ENCODE peak calls at places on chromosomes 12 and 14, in five cellular contexts. Q, E, T, K and M are unnamed samples.

GRCh38 chr12:110790301-110790700 is 47.6 kb upstream of the PPP1CC start:
- DNase-seq in T (no peak), E (no peak), K (no peak), Q (no peak), M (no peak)

GRCh38 chr14:86766469-86766868 is 1226.5 kb downstream of the GALC start:
- DNase-seq in E (no peak), K (no peak), T (no peak), Q (no peak), M (no peak)

GRCh38 chr12:43937947-43938346 is 102.1 kb downstream of the TMEM117 start:
- DNase-seq in K (no peak), T (peak), Q (no peak), E (no peak), M (no peak)

GRCh38 chr12:96425321-96425720 is 25.1 kb upstream of the CDK17 start:
- DNase-seq in K (no peak), E (no peak), T (no peak), Q (no peak), M (no peak)

GRCh38 chr14:103721334-103722120 is 5.9 kb downstream of the ZFYVE21 start:
- DNase-seq in E (no peak), T (peak), K (no peak), Q (no peak), M (no peak)

GRCh38 chr12:95789126-95790024 is 1.2 kb downstream of the NTN4 start:
- DNase-seq in E (peak), K (peak), Q (peak), T (peak), M (no peak)

GRCh38 chr14:41873379-41874034 is 266.8 kb downstream of the LRFN5 start:
- DNase-seq in K (no peak), Q (no peak), T (no peak), E (no peak), M (no peak)

GRCh38 chr12:106962291-106962690 is 6.6 kb downstream of the TMEM263 start:
- DNase-seq in E (no peak), K (no peak), T (no peak), Q (no peak), M (no peak)

GRCh38 chr12:30931222-30931621 is 4.7 kb downstream of the TSPAN11 start:
- DNase-seq in Q (no peak), K (no peak), T (no peak), E (no peak), M (no peak)

GRCh38 chr14:50068496-50068895 is 47.9 kb downstream of the VCPKMT start:
- DNase-seq in T (no peak), E (no peak), K (no peak), Q (no peak), M (no peak)

GRCh38 chr14:38964630-38965029 is 138.4 kb downstream of the SEC23A start:
- DNase-seq in Q (no peak), T (no peak), E (no peak), K (no peak), M (no peak)

GRCh38 chr12:121364657-121365265 is 12.6 kb upstream of the ANAPC5 start:
- DNase-seq in T (no peak), K (no peak), E (no peak), Q (no peak), M (no peak)

GRCh38 chr14:26577711-26578110 is 20.1 kb downstream of the NOVA1 start:
- DNase-seq in T (no peak), Q (no peak), K (no peak), E (no peak), M (no peak)

GRCh38 chr14:102560436-102561261 is 31.8 kb upstream of the RCOR1 start:
- DNase-seq in K (no peak), T (no peak), E (no peak), Q (no peak), M (no peak)

GRCh38 chr14:96140964-96141363 is 63.7 kb upstream of the BDKRB2 start:
- DNase-seq in T (no peak), E (no peak), K (no peak), Q (no peak), M (no peak)

GRCh38 chr12:356276-356988 is 32.7 kb downstream of the KDM5A start:
- DNase-seq in K (no peak), Q (no peak), T (no peak), E (no peak), M (no peak)

GRCh38 chr14:70755655-70756054 is 53.7 kb downstream of the MAP3K9 start:
- DNase-seq in E (no peak), Q (no peak), K (no peak), T (no peak), M (no peak)

GRCh38 chr14:72610831-72611200 is 283.1 kb downstream of the DPF3 start:
- DNase-seq in K (no peak), Q (no peak), E (no peak), T (no peak), M (peak)

GRCh38 chr12:6780573-6780972 is 8.3 kb downstream of the LAG3 start:
- DNase-seq in Q (no peak), E (no peak), T (no peak), K (no peak), M (no peak)

GRCh38 chr12:10235761-10236631 is 23.3 kb downstream of the GABARAPL1 start:
- DNase-seq in Q (no peak), E (peak), T (peak), K (peak), M (no peak)

GRCh38 chr12:58919271-58920101 is 818 bp downstream of the LRIG3 start:
- DNase-seq in T (peak), K (no peak), E (peak), Q (peak), M (no peak)
- TF ChIP-seq POLR2A in T (no peak), K (no peak), E (peak), Q (peak), M (no peak)

GRCh38 chr12:11897923-11898322 is 172.8 kb upstream of the BCL2L14 start:
- DNase-seq in Q (no peak), E (no peak), T (no peak), K (no peak), M (no peak)
- TF ChIP-seq EP300 in Q (no peak), E (no peak), T (no peak), K (no peak), M (no peak)

GRCh38 chr12:57519758-57520007 is 631 bp downstream of the DDIT3 start:
- DNase-seq in Q (no peak), K (no peak), T (no peak), E (peak), M (no peak)

GRCh38 chr12:57518176-57518919 is 2.0 kb downstream of the DDIT3 start:
- DNase-seq in K (no peak), T (no peak), Q (no peak), E (no peak), M (no peak)

GRCh38 chr12:57520008-57520726 is at the start of gene DDIT3:
- DNase-seq in Q (peak), E (peak), T (peak), K (peak), M (peak)

GRCh38 chr12:57517187-57517586 is 3.1 kb downstream of the DDIT3 start:
- DNase-seq in Q (no peak), K (no peak), E (no peak), T (no peak), M (no peak)

GRCh38 chr12:57518920-57519757 is 1.2 kb downstream of the DDIT3 start:
- DNase-seq in K (peak), T (peak), Q (peak), E (no peak), M (no peak)
- TF ChIP-seq POLR2A in K (no peak), T (no peak), Q (no peak), E (no peak), M (no peak)

DNA sequence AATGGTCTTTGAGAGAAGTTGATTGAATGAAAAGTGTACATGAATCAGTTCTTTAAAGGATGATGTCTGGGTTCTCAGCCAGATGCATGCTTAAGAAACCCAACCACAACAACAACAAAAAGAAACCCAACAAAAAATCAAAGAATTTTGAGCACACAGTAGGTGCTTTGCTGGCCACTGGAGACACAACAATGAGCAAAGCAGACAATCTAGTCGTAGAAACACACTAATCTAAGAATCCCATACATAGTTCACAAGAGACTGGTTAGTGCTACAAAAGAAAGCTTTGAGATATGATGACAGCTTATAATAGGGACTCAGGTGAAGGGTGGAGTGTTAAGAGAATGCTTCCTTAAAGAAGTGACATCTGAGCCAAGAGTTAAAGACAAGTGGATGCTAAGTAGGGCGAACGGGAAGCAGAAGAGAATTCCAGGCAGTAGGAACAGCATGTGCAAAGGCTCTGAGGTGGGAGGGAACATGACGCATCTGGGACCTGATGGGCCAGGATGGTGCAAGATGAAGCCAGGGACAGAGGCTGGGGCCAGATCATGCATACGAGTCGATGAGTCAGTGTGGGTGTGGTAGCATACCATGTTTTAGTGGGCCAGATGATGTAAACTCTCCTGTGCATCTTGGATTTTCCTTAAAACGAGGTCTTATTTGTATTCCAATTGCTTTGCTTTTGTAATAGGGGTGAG is 4.6 kb upstream of the HIP1R start:
- DNase-seq in K (no peak), T (peak), Q (peak), E (no peak), M (no peak)
- TF ChIP-seq EP300 in K (no peak), T (no peak), Q (no peak), E (no peak), M (no peak)

GRCh38 chr14:24430682-24431568 is 1.2 kb downstream of the KHNYN start:
- DNase-seq in Q (no peak), T (no peak), E (peak), K (peak), M (peak)
- TF ChIP-seq POLR2A in Q (no peak), T (no peak), E (no peak), K (no peak), M (no peak)

GRCh38 chr14:68814376-68815287 is 21.8 kb upstream of the ZFP36L1 start:
- DNase-seq in T (peak), Q (peak), E (peak), K (no peak), M (no peak)
- TF ChIP-seq EP300 in T (peak), Q (no peak), E (no peak), K (no peak), M (no peak)

GRCh38 chr12:94152292-94153083 is 4.1 kb downstream of the PLXNC1 start:
- DNase-seq in K (no peak), Q (no peak), T (no peak), E (no peak), M (no peak)

GRCh38 chr12:94162108-94162507 is 13.7 kb downstream of the PLXNC1 start:
- DNase-seq in T (no peak), Q (no peak), E (no peak), K (no peak), M (no peak)

GRCh38 chr12:94163850-94164249 is 15.5 kb downstream of the PLXNC1 start:
- DNase-seq in Q (no peak), K (no peak), T (no peak), E (no peak), M (no peak)

DNA sequence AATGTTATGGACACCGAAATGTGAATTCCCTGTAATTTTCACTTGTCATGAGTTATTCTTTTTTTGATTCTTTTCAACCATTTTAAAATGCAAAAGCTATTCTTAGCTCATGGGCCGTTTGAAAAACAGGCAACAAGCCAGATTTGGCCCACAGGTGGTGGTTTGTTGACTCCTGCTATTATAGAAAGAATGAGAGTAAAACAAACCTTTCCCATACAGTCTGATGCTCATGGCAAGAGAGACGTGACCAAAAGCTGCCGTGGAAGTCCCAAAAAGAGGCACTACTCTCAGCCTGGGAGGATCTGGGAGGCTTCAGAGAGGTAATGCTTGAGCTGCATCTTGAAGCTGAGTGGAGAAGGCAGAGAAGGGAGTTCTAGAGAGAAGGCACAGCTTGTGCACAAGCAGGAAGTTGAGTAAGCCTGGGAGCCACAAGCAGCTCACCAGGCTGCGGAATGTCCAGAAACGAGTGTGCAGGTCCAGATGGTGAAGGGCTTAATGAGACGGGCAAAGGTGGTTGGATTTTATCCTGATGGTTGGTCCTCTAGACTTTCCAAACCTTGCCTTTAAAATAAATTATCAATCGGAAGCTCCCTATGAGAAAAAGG is 9.6 kb downstream of the PLXNC1 start:
- DNase-seq in T (no peak), Q (peak), E (no peak), K (no peak), M (no peak)
- TF ChIP-seq POLR2A in T (no peak), Q (no peak), E (no peak), K (no peak), M (no peak)

GRCh38 chr14:73763396-73763795 is 49.2 kb upstream of the PNMA1 start:
- DNase-seq in Q (peak), E (no peak), K (no peak), T (no peak), M (no peak)

GRCh38 chr14:73761621-73762355 is 47.6 kb upstream of the PNMA1 start:
- DNase-seq in K (no peak), T (no peak), Q (no peak), E (no peak), M (no peak)

GRCh38 chr14:73760598-73761586 is 46.7 kb upstream of the PNMA1 start:
- DNase-seq in T (no peak), K (no peak), E (no peak), Q (peak), M (no peak)

GRCh38 chr14:73764406-73764805 is 50.2 kb upstream of the PNMA1 start:
- DNase-seq in K (no peak), T (no peak), Q (peak), E (no peak), M (no peak)

DNA sequence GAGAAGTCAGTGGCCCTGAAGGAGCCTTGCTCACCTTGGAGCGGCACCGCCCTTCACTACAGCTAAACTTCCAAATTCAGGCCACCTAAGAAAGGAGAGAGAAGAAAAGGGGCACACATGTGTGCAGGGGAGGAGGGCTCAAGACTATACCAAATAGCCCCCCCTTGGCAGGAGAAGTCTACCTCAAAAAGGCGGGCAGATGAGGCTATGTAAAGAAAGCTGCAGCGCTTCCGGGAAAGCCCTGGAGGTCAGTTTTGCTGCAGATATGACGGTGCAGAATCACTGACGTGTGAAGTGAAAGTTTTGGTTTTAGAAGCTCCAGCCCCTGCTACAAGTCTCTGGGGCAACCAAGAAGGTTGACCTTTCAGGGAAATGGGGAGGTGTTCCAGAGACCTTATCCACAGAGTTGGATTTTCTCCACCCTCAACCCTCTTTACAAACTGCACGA is 48.2 kb upstream of the PNMA1 start:
- DNase-seq in Q (peak), T (no peak), K (no peak), E (no peak), M (no peak)
- TF ChIP-seq EP300 in Q (no peak), T (no peak), K (no peak), E (no peak), M (no peak)

GRCh38 chr12:58268080-58268479 is 326.7 kb downstream of the ATP23 start:
- DNase-seq in E (no peak), K (no peak), Q (no peak), T (no peak), M (peak)
- TF ChIP-seq POLR2A in E (no peak), K (no peak), Q (no peak), T (no peak), M (no peak)